ENCODE peak calls at places on chromosome 12, in seven cellular contexts. T, P, U, Z, N, I and W are unnamed samples.

GRCh38 chr12:102468261-102468940 is 12.0 kb downstream of the IGF1 start:
- ATAC-seq in T (no peak), P (no peak), I (no peak), Z (no peak), U (no peak), N (no peak), W (no peak)

GRCh38 chr12:95884998-95885397 is 26.2 kb downstream of the SNRPF start:
- ATAC-seq in T (no peak), I (no peak), P (no peak), U (no peak), Z (peak), N (no peak), W (no peak)

GRCh38 chr12:52924764-52925716 is 20.2 kb upstream of the KRT8 start:
- ATAC-seq in P (no peak), Z (no peak), U (no peak), T (peak), N (no peak), I (no peak), W (no peak)

GRCh38 chr12:50637870-50638481 is 125.9 kb upstream of the ATF1 start:
- ATAC-seq in T (no peak), Z (peak), N (peak), P (peak), U (no peak), I (peak), W (no peak)

GRCh38 chr12:29546000-29546399 is 48.5 kb upstream of the OVCH1 start:
- ATAC-seq in I (no peak), Z (peak), U (no peak), N (no peak), P (no peak), T (no peak), W (no peak)

GRCh38 chr12:127280393-127281275 is 986.3 kb upstream of the TMEM132C start:
- ATAC-seq in T (peak), Z (no peak), N (peak), I (peak), U (peak), P (peak), W (peak)

GRCh38 chr12:57524814-57525614 is 2.4 kb downstream of the MBD6 start:
- ATAC-seq in I (no peak), P (no peak), T (no peak), Z (no peak), N (no peak), U (no peak), W (no peak)

GRCh38 chr12:93407283-93407962 is 29.7 kb downstream of the NUDT4 start:
- ATAC-seq in T (no peak), Z (no peak), N (peak), U (no peak), I (no peak), P (peak), W (peak)

GRCh38 chr12:62738611-62739010 is 196.3 kb downstream of the PPM1H start:
- ATAC-seq in N (no peak), T (no peak), I (no peak), P (no peak), U (no peak), Z (no peak), W (no peak)

GRCh38 chr12:89529738-89530137 is 3.9 kb upstream of the POC1B start:
- ATAC-seq in I (peak), U (peak), Z (no peak), T (no peak), N (no peak), P (peak), W (peak)

GRCh38 chr12:9649532-9649940 is 20.0 kb upstream of the CLEC2D start:
- ATAC-seq in Z (no peak), N (no peak), T (no peak), U (no peak), I (no peak), P (no peak), W (no peak)

GRCh38 chr12:95548056-95548538 is 3.2 kb downstream of the USP44 start:
- ATAC-seq in U (peak), T (peak), I (peak), N (peak), Z (peak), P (peak), W (peak)

GRCh38 chr12:69821032-69821431 is 4.0 kb upstream of the MYRFL start:
- ATAC-seq in N (no peak), I (no peak), Z (no peak), T (no peak), P (no peak), U (no peak), W (no peak)

GRCh38 chr12:3962661-3963483 is 89.7 kb upstream of the PARP11 start:
- ATAC-seq in P (peak), I (peak), Z (no peak), T (peak), U (peak), N (peak), W (no peak)

GRCh38 chr12:3090238-3091029 is 13.3 kb downstream of the TSPAN9 start:
- ATAC-seq in P (no peak), U (no peak), T (no peak), Z (no peak), I (no peak), N (no peak), W (no peak)

GRCh38 chr12:96170762-96171161 is 23.4 kb upstream of the ELK3 start:
- ATAC-seq in T (no peak), Z (peak), N (no peak), I (no peak), U (no peak), P (no peak), W (no peak)

GRCh38 chr12:20434993-20435392 is 66.7 kb downstream of the PDE3A start:
- ATAC-seq in I (no peak), N (no peak), Z (peak), P (no peak), U (no peak), T (no peak), W (no peak)

GRCh38 chr12:109736552-109737108 is 23.0 kb downstream of the FAM222A start:
- ATAC-seq in N (peak), I (peak), T (peak), P (peak), U (peak), Z (peak), W (peak)

GRCh38 chr12:123540899-123541662 is 7.6 kb upstream of the RILPL1 start:
- ATAC-seq in P (no peak), Z (no peak), T (no peak), N (no peak), U (no peak), I (no peak), W (no peak)

GRCh38 chr12:117473856-117474255 is 112.4 kb upstream of the NOS1 start:
- ATAC-seq in U (no peak), P (no peak), N (no peak), T (no peak), Z (no peak), I (no peak), W (no peak)

GRCh38 chr12:62913380-62913779 is 21.6 kb downstream of the PPM1H start:
- ATAC-seq in N (no peak), Z (no peak), U (no peak), P (no peak), I (no peak), T (no peak), W (no peak)

GRCh38 chr12:122527478-122527944 is 462 bp downstream of the KNTC1 start:
- ATAC-seq in I (no peak), T (no peak), Z (no peak), N (no peak), P (no peak), U (no peak), W (peak)

GRCh38 chr12:48687595-48687994 is 5.6 kb upstream of the KANSL2 start:
- ATAC-seq in I (no peak), Z (no peak), P (no peak), T (peak), U (peak), N (peak), W (no peak)

GRCh38 chr12:24252580-24252979 is 303.1 kb upstream of the SOX5 start:
- ATAC-seq in I (no peak), Z (no peak), P (no peak), U (no peak), N (no peak), T (no peak), W (no peak)

GRCh38 chr12:65300679-65301349 is 22.3 kb downstream of the MSRB3 start:
- ATAC-seq in I (no peak), N (no peak), Z (peak), T (no peak), U (no peak), P (no peak), W (peak)

GRCh38 chr12:42145197-42145549 is 499 bp upstream of the GXYLT1 start:
- ATAC-seq in P (peak), T (no peak), N (no peak), Z (no peak), I (no peak), U (peak), W (peak)

GRCh38 chr12:93767524-93767863 is 90.3 kb downstream of the CRADD start:
- ATAC-seq in I (peak), T (peak), Z (peak), U (peak), P (peak), N (peak), W (peak)

GRCh38 chr12:12877789-12878455 is 13.4 kb upstream of the GPRC5A start:
- ATAC-seq in Z (no peak), N (no peak), U (no peak), P (no peak), I (no peak), T (no peak), W (peak)

GRCh38 chr12:70661762-70662161 is 24.5 kb upstream of the PTPRB start:
- ATAC-seq in T (no peak), N (no peak), I (no peak), Z (peak), U (no peak), P (no peak), W (no peak)